ENCODE peak calls at places on chromosomes 1 and 21, in eight cellular contexts. Y is GM23338, I is lower leg skin, F is astrocyte of the cerebellum, N is progenitor cell of endocrine pancreas, R is HFFc6, V is B cell, G is upper lobe of right lung. K is an unnamed sample.

GRCh38 chr1:198273901-198274300 is 117.1 kb downstream of the NEK7 start:
- DNase-seq in Y (no peak), I (no peak), F (no peak), N (no peak), R (no peak), V (no peak), G (no peak), K (no peak)

GRCh38 chr1:23638786-23639241 is 52.8 kb upstream of the RPL11 start:
- DNase-seq in Y (no peak), I (no peak), F (no peak), N (no peak), R (no peak), V (no peak), G (no peak), K (no peak)

GRCh38 chr1:5989286-5989605 is 3.0 kb downstream of the NPHP4 start:
- DNase-seq in Y (no peak), I (no peak), F (no peak), N (no peak), R (no peak), V (no peak), G (no peak), K (no peak)

GRCh38 chr21:41166947-41167346 is 1.0 kb upstream of the BACE2 start:
- DNase-seq in Y (peak; percentile 17), I (peak; percentile 46), F (no peak), N (no peak), R (no peak), V (no peak), G (no peak), K (no peak)

GRCh38 chr1:110786802-110787327 is 86.1 kb upstream of the CD53 start:
- DNase-seq in Y (no peak), I (no peak), F (no peak), N (no peak), R (no peak), V (no peak), G (no peak), K (no peak)

GRCh38 chr1:36109041-36109679 is 15.9 kb downstream of the COL8A2 start:
- DNase-seq in Y (no peak), I (no peak), F (peak; percentile 66), N (no peak), R (peak; percentile 76), V (no peak), G (no peak), K (no peak)

GRCh38 chr1:240946926-240947325 is 335.0 kb upstream of the GREM2 start:
- DNase-seq in Y (peak; percentile 69), I (no peak), F (peak; percentile 28), N (no peak), R (peak; percentile 48), V (no peak), G (no peak), K (peak; percentile 20)

GRCh38 chr1:54944610-54945392 is 35.6 kb upstream of the TMEM61 start:
- DNase-seq in Y (peak; percentile 93), I (peak; percentile 62), F (peak; percentile 76), N (peak; percentile 56), R (peak; percentile 69), V (peak; percentile 59), G (peak; percentile 75), K (peak; percentile 80)

GRCh38 chr1:101431956-101432510 is 195.2 kb downstream of the S1PR1 start:
- DNase-seq in Y (no peak), I (no peak), F (no peak), N (no peak), R (no peak), V (no peak), G (no peak), K (no peak)

GRCh38 chr1:98276514-98276913 is 355.7 kb upstream of the DPYD start:
- DNase-seq in Y (peak; percentile 13), I (no peak), F (no peak), N (no peak), R (no peak), V (no peak), G (no peak), K (no peak)

GRCh38 chr1:117657031-117657430 is 51.2 kb downstream of the TENT5C start:
- DNase-seq in Y (no peak), I (no peak), F (peak; percentile 50), N (no peak), R (peak; percentile 57), V (no peak), G (no peak), K (no peak)

GRCh38 chr1:183230403-183230802 is 44.3 kb downstream of the LAMC2 start:
- DNase-seq in Y (no peak), I (no peak), F (no peak), N (no peak), R (peak; percentile 72), V (no peak), G (no peak), K (no peak)

GRCh38 chr1:213049232-213049631 is 1.8 kb upstream of the RPS6KC1 start:
- DNase-seq in Y (no peak), I (no peak), F (no peak), N (no peak), R (no peak), V (no peak), G (no peak), K (no peak)

GRCh38 chr1:203519053-203519770 is 25.3 kb downstream of the OPTC start:
- DNase-seq in Y (peak; percentile 90), I (no peak), F (no peak), N (no peak), R (no peak), V (no peak), G (no peak), K (no peak)

GRCh38 chr1:86239490-86239889 is 82.9 kb upstream of the COL24A1 start:
- DNase-seq in Y (no peak), I (no peak), F (no peak), N (no peak), R (no peak), V (no peak), G (no peak), K (no peak)

GRCh38 chr1:205930698-205931330 is 12.4 kb downstream of the SLC26A9 start:
- DNase-seq in Y (no peak), I (no peak), F (no peak), N (no peak), R (no peak), V (no peak), G (no peak), K (no peak)

DNA sequence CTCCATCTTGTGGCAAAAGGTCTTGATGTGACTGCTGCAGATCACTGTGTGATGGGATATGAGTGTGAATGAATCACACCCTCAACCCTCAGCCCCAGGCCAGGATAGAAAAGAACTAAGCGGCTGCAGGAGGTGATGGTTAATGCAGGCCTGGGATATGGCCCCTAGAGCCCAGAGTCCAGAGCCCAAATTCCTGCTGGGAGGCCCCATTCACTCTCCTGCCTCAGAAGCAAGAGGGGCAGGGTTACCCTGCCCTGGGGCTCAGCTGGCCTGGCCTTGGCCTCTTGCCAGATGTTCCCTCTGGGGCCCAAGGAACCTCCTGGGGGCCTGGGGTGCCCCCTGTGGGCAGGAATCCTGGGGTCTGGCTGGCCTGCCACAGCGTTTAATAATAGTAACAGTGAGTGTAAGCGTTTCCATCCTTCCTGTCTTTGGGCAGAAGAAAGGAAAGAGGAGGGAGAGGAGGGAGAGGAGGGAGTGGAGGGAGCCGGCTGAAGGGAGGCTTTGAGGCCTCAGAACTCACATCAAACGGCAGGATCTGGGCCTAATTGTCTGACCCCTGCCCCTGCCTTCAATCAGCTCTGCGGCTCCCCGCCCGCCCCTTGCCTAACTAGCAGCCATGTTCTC is 26.2 kb downstream of the DMAP1 start:
- DNase-seq in Y (peak; percentile 61), I (no peak), F (no peak), N (no peak), R (peak; percentile 52), V (no peak), G (peak; percentile 56), K (no peak)
- TF ChIP-seq CTCF in Y (peak; percentile 51), I (no peak), F (peak; percentile 19), N (peak; percentile 23), R (peak; percentile 71), V (no peak), G (peak; percentile 22), K (no peak)

GRCh38 chr1:4171480-4172450 is 271.7 kb upstream of the C1orf174 start:
- DNase-seq in Y (no peak), I (no peak), F (no peak), N (no peak), R (no peak), V (peak; percentile 3), G (peak; percentile 39), K (no peak)

GRCh38 chr1:4173731-4174130 is 273.7 kb upstream of the C1orf174 start:
- DNase-seq in Y (no peak), I (no peak), F (no peak), N (no peak), R (no peak), V (no peak), G (no peak), K (no peak)

GRCh38 chr1:4170953-4171352 is 270.9 kb upstream of the C1orf174 start:
- DNase-seq in Y (no peak), I (no peak), F (no peak), N (no peak), R (no peak), V (no peak), G (peak; percentile 37), K (no peak)

GRCh38 chr1:4174291-4175200 is 274.5 kb upstream of the C1orf174 start:
- DNase-seq in Y (no peak), I (no peak), F (no peak), N (no peak), R (no peak), V (no peak), G (peak; percentile 42), K (no peak)

GRCh38 chr1:4172659-4173599 is 272.9 kb upstream of the C1orf174 start:
- DNase-seq in Y (no peak), I (no peak), F (no peak), N (no peak), R (no peak), V (peak; percentile 6), G (no peak), K (no peak)
- TF ChIP-seq CTCF in Y (no peak), I (no peak), F (no peak), N (peak; percentile 38), R (no peak), V (no peak), G (no peak), K (no peak)

DNA sequence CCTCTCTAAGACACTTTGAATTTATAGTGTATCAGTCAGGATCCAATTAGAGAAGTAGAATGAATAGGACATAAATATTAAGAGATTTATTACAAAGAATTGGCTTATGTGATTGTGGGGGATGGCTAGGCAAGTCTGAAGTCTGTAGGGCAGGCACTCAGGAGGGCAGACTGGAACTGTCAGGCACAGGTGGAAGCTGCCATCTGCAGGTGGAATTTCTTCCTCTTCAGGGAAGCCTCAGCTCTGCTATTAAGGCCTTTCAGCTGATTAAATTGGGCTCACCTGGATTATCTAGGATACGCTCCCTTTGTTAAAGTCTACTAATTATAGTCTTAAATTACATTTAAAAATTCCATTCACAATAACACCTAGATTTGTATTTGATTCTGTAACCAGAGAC is 92.0 kb upstream of the HAO2 start:
- DNase-seq in Y (peak; percentile 51), I (no peak), F (no peak), N (no peak), R (no peak), V (no peak), G (no peak), K (no peak)
- TF ChIP-seq CTCF in Y (peak; percentile 74), I (no peak), F (no peak), N (peak; percentile 39), R (no peak), V (no peak), G (no peak), K (no peak)

GRCh38 chr21:42574234-42575027 is 60.8 kb downstream of the SLC37A1 start:
- DNase-seq in Y (no peak), I (no peak), F (no peak), N (no peak), R (no peak), V (no peak), G (peak; percentile 62), K (peak; percentile 27)
- TF ChIP-seq CTCF in Y (no peak), I (no peak), F (no peak), N (no peak), R (peak; percentile 22), V (no peak), G (peak; percentile 18), K (peak; percentile 13)

K was measured in glutamatergic neuron.